ENCODE peak calls at places on chromosomes 1 and 21, in seven cellular contexts. X, J, K, A, Y, B and C are unnamed samples.

GRCh38 chr21:41564871-41565281 is 56.9 kb upstream of the TMPRSS2 start:
- DNase-seq in X (no peak), J (no peak), K (no peak), A (no peak), Y (peak), B (no peak), C (no peak)

GRCh38 chr1:17222557-17222956 is 17.6 kb downstream of the PADI1 start:
- DNase-seq in X (no peak), J (no peak), K (no peak), A (no peak), Y (no peak), B (no peak), C (no peak)

GRCh38 chr21:15272171-15272570 is 207.4 kb upstream of the NRIP1 start:
- DNase-seq in X (no peak), J (no peak), K (no peak), A (no peak), Y (no peak), B (no peak), C (no peak)

GRCh38 chr1:233033366-233033765 is 83.0 kb downstream of the NTPCR start:
- DNase-seq in X (no peak), J (no peak), K (no peak), A (no peak), Y (no peak), B (no peak), C (no peak)

GRCh38 chr1:12620142-12620865 is 2.3 kb upstream of the DHRS3 start:
- DNase-seq in X (no peak), J (no peak), K (no peak), A (no peak), Y (no peak), B (no peak), C (no peak)

GRCh38 chr21:38669186-38669585 is 136.5 kb upstream of the ETS2 start:
- DNase-seq in X (peak), J (no peak), K (no peak), A (peak), Y (peak), B (no peak), C (peak)

GRCh38 chr1:32116531-32116930 is 8.7 kb downstream of the KPNA6 start:
- DNase-seq in X (no peak), J (no peak), K (no peak), A (no peak), Y (no peak), B (no peak), C (no peak)

GRCh38 chr1:178345238-178345637 is 151.5 kb downstream of the CLEC20A start:
- DNase-seq in X (no peak), J (no peak), K (no peak), A (no peak), Y (peak), B (no peak), C (no peak)

GRCh38 chr1:70490153-70490552 is 79.1 kb downstream of the CTH start:
- DNase-seq in X (no peak), J (no peak), K (no peak), A (no peak), Y (no peak), B (no peak), C (no peak)

GRCh38 chr1:242770366-242770765 is 245.9 kb upstream of the PLD5 start:
- DNase-seq in X (no peak), J (no peak), K (no peak), A (no peak), Y (no peak), B (no peak), C (no peak)

GRCh38 chr1:230211436-230212145 is 144.6 kb downstream of the GALNT2 start:
- DNase-seq in X (no peak), J (no peak), K (peak), A (no peak), Y (no peak), B (no peak), C (no peak)

GRCh38 chr1:105138445-105138821 is 1388.7 kb downstream of the AMY1C start:
- DNase-seq in X (peak), J (no peak), K (no peak), A (no peak), Y (peak), B (no peak), C (no peak)

GRCh38 chr1:160704250-160704649 is 7.4 kb downstream of the CD48 start:
- DNase-seq in X (no peak), J (no peak), K (no peak), A (no peak), Y (no peak), B (no peak), C (no peak)

GRCh38 chr1:92459871-92460320 is 26.8 kb downstream of the GFI1 start:
- DNase-seq in X (no peak), J (no peak), K (no peak), A (no peak), Y (no peak), B (no peak), C (no peak)

DNA sequence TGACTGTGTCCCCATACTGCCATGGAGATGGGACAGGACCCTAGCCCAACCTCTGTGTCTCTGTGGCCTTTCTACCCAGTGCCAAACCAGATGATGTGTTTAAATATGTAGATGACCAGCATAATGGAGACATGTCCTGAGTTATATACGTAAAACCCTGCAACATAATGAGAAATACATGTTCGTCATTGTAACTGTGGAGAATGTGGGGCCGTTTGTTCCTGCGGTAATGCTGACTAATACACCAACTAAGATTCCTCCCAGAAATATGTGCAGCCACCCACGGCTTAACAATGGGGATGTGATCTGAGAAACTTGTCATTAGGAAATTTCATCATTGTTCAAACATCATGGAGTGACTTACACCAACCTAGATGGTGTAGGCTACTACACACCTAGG is 71.7 kb upstream of the SIM2 start:
- DNase-seq in X (no peak), J (no peak), K (no peak), A (no peak), Y (no peak), B (no peak), C (no peak)
- H3K4me3 ChIP-seq in X (no peak), J (no peak), K (no peak), A (no peak), Y (no peak), B (no peak), C (no peak)

DNA sequence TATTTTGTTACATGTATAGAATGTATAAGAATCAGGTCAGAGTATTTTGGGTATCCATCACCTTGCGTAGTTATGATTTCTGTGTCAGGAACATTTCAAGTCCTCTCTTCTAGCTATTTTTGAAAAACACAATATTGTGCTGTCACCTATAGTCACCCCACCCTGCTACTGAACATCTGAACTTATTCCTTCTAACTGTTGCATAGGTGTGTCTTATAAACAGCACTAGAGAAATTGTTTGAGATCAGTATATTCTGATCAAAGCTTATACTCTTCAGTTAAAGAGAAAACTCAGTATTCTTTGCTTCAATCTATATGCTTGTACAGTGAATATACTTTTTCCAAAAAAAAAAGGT is 96.0 kb downstream of the ASH1L start:
- DNase-seq in X (no peak), J (no peak), K (no peak), A (no peak), Y (no peak), B (no peak), C (no peak)
- TF ChIP-seq YY1 in X (no peak), J (no peak), K (no peak), A (no peak), Y (no peak), B (no peak), C (no peak)

DNA sequence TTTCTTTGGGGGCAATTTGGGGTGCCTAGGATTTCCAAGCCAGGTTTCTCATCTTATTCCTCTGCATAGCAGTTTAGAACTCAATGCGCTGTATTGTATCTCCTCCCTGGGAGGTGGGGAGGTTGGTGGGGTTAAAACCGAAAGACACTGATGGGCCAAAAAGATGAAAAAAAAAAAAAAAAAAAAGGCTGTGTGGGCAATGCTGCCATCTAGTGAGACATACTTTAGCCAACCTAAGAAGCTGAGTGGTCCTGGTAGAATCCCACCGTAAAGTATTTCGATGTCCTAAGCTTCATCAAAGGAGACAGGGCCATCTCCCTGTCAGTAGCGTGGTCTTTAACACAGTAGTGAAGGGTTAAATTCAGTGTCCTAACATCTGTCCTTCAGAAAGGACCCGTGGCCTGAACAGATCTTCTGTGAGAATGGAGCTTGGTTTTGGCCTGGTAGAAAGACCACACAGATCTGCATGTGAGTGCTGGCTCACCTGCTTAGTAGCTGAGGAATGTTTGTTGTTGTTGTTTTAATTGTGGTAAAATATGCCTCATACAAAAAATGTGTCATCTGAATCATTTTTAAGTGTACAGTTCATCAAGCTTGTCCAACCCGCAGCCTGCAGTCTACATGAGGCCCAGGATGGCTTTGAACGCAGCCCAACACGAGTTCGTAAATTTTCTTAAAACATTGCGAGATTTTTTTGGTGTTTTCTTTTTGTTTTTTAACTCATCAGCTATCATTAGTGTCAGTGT is 226.2 kb downstream of the KIF26B start:
- DNase-seq in X (peak), J (peak), K (peak), A (peak), Y (no peak), B (no peak), C (no peak)
- H3K4me3 ChIP-seq in X (no peak), J (no peak), K (no peak), A (no peak), Y (no peak), B (no peak), C (no peak)

GRCh38 chr1:64268653-64269557 is 65.5 kb downstream of the UBE2U start:
- DNase-seq in X (peak), J (peak), K (peak), A (peak), Y (peak), B (peak), C (peak)
- TF ChIP-seq YY1 in X (no peak), J (peak), K (no peak), A (no peak), Y (no peak), B (no peak), C (no peak)

GRCh38 chr1:204069887-204070286 is 3.0 kb upstream of the SOX13 start:
- DNase-seq in X (no peak), J (no peak), K (no peak), A (no peak), Y (no peak), B (no peak), C (no peak)

GRCh38 chr1:204062106-204062505 is 10.8 kb upstream of the SOX13 start:
- DNase-seq in X (no peak), J (no peak), K (no peak), A (no peak), Y (no peak), B (no peak), C (no peak)

GRCh38 chr1:204065986-204066300 is 7.0 kb upstream of the SOX13 start:
- DNase-seq in X (no peak), J (no peak), K (no peak), A (no peak), Y (no peak), B (no peak), C (no peak)

GRCh38 chr1:204067935-204068334 is 5.0 kb upstream of the SOX13 start:
- DNase-seq in X (no peak), J (no peak), K (no peak), A (no peak), Y (no peak), B (no peak), C (no peak)

GRCh38 chr1:204065174-204065985 is 7.5 kb upstream of the SOX13 start:
- DNase-seq in X (no peak), J (no peak), K (peak), A (no peak), Y (no peak), B (no peak), C (peak)
- H3K4me3 ChIP-seq in X (no peak), J (no peak), K (no peak), A (no peak), Y (no peak), B (no peak), C (no peak)

GRCh38 chr1:173648880-173649605 is 13.9 kb downstream of the TEX50 start:
- DNase-seq in X (no peak), J (no peak), K (no peak), A (no peak), Y (no peak), B (no peak), C (no peak)

DNA sequence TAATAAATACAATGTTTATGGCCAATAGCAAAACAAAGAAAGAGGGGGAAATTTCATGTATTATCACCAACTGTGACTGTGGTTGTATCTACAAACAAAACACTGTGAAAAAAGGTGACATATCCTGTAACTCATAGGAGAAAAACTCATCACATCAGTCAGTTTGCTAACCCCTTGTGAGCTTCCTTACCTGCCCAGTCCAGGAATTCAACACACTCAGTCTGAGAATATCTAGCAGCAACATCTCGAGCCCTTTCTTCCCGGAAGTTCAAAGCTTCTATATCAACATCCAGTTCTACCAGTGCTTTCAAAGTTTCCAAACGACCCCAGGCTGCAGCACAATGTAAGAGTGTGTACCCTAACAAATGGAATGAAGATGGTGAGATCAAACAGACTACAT is 11.5 kb downstream of the TEX50 start:
- DNase-seq in X (no peak), J (no peak), K (no peak), A (no peak), Y (no peak), B (no peak), C (no peak)
- TF ChIP-seq YY1 in X (no peak), J (no peak), K (no peak), A (no peak), Y (no peak), B (no peak), C (no peak)

DNA sequence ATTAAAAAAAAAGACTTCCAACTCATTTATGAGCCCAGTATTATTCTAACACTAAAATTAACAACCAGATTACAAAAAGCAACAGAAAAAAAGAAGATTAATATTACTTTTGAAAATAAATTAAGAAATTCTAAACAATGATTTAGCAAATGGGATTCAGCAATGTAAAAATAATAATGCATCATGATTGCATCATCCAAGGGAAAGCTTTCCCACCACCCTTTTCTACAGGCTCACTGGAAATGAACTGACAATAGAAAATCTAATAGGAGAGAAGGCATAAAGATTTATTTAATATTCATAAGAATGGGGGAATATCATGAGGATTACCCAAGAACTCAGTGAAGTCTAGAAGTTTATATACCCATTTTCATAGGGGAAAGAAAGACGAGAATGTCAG is 1671.9 kb downstream of the NCAM2 start:
- DNase-seq in X (no peak), J (no peak), K (no peak), A (no peak), Y (no peak), B (no peak), C (no peak)
- H3K4me3 ChIP-seq in X (no peak), J (no peak), K (no peak), A (no peak), Y (no peak), B (no peak), C (no peak)

DNA sequence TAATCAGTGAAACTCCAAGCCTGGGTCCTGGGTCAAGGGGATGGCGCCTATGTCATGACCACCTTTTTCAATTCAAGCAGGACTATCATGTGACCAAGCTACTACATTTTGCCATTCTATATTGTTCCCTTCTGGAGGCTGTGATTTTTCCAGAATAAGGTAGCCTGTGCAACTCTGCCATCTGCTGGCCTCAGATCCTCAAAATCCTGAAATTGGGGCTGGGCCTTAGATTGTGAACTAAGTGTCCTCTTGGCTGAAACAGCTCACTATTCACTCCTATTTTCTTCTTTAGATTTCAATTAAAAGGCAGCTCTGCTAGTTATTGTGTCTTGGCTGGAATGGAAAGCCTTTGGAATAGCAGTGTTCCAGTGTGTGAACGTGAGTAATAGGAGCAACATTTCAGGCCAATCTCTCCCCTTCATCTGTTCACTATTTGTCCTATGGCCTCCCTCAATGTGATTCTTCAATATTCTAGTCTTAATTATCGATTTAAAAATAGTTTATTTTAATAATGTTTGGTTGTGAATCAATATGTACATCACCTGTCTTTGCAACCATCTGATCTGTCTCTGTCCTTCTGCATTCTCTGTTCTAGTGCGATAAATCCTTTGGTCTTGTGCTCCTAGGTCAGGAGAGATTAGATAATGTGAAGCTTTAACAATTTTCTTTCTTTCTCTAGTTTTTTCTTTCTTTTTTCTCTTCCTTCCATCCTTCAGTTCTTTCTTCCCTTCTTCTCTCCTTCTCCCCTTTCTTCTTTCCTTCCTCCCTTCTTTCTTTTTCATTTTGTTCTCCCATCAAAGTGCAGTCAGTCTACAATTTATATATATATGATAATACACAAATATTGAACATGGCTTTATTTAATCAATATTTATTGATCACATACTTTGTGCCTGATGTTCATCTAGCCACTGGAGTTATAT is 69.8 kb downstream of the CR1 start:
- DNase-seq in X (no peak), J (peak), K (peak), A (no peak), Y (no peak), B (no peak), C (no peak)
- TF ChIP-seq YY1 in X (no peak), J (no peak), K (no peak), A (no peak), Y (no peak), B (no peak), C (no peak)

DNA sequence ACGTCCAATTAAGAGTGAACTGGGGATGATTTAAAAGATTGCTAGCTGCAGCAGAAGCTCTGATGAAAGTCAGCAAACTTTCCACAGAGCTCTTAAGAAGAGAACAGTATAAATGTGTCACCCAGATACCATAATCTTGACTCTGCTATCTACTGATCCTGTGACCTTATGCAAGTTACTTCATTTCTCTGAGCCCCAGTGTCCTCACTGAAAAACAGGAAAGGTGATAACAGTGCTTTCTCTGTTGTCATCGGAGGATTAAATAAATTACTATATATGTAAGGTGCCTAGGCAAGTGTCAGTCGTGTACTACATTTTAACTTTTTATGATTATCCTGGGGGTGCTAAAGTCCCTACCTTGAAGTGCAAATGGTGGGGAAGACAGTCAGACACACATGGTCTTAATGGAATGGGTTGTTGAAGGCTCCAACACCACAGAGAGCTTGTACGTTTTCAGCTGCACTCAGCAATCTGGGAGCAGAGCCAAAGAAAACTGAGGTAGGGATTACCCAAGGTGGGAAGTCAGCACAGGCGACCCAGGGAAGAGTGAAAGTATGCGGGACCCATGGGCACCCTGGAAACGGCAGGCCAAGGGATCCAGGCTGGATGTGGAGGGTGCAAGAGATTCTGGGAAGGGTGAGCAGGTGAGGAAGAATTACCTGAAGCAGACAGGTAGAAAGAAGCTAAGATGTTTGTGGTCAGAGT is 82.8 kb downstream of the DTL start:
- DNase-seq in X (no peak), J (no peak), K (no peak), A (no peak), Y (peak), B (no peak), C (no peak)
- H3K4me3 ChIP-seq in X (no peak), J (no peak), K (no peak), A (no peak), Y (no peak), B (no peak), C (no peak)

GRCh38 chr1:234047113-234047512 is 142.6 kb downstream of the SLC35F3 start:
- DNase-seq in X (no peak), J (no peak), K (no peak), A (no peak), Y (no peak), B (no peak), C (no peak)
- TF ChIP-seq YY1 in X (no peak), J (no peak), K (no peak), A (no peak), Y (no peak), B (no peak), C (no peak)